ENCODE peak calls at places on chromosomes 6 and 20, in six cellular contexts. One of them, this sample, is unnamed. For H3K9me3, the result is how much of the 10 kb centered on the place peaks cover.

GRCh38 chr20:50575869-50576720 is 65.9 kb downstream of the PTPN1 start:
- DNase-seq in heart left ventricle: peak
- DNase-seq in HCT116: peak
- DNase-seq in Peyer's patch: peak
- DNase-seq in tibial nerve: peak
- DNase-seq in HepG2: peak
- DNase-seq in this sample: peak

GRCh38 chr6:28659250-28659566 is 133.5 kb downstream of the GPX5 start:
- DNase-seq in heart left ventricle: no peak
- DNase-seq in HCT116: no peak
- DNase-seq in Peyer's patch: no peak
- DNase-seq in tibial nerve: no peak
- DNase-seq in HepG2: no peak
- DNase-seq in this sample: no peak

GRCh38 chr6:142079130-142079529 is 53.6 kb upstream of the GJE1 start:
- DNase-seq in heart left ventricle: no peak
- DNase-seq in HCT116: no peak
- DNase-seq in Peyer's patch: no peak
- DNase-seq in tibial nerve: no peak
- DNase-seq in HepG2: no peak
- DNase-seq in this sample: no peak

GRCh38 chr6:115830895-115831294 is 229.8 kb downstream of the FRK start:
- DNase-seq in heart left ventricle: no peak
- DNase-seq in HCT116: no peak
- DNase-seq in Peyer's patch: no peak
- DNase-seq in tibial nerve: no peak
- DNase-seq in HepG2: no peak
- DNase-seq in this sample: no peak

GRCh38 chr6:139539852-139540251 is 165.4 kb upstream of the CITED2 start:
- DNase-seq in heart left ventricle: peak
- DNase-seq in HCT116: peak
- DNase-seq in Peyer's patch: no peak
- DNase-seq in tibial nerve: no peak
- DNase-seq in HepG2: peak
- DNase-seq in this sample: no peak

GRCh38 chr6:72963946-72964345 is 261.4 kb downstream of the KHDC1L start:
- DNase-seq in heart left ventricle: no peak
- DNase-seq in HCT116: no peak
- DNase-seq in Peyer's patch: no peak
- DNase-seq in tibial nerve: no peak
- DNase-seq in HepG2: no peak
- DNase-seq in this sample: no peak

GRCh38 chr20:47686545-47686944 is 98.7 kb downstream of the SULF2 start:
- DNase-seq in heart left ventricle: peak
- DNase-seq in HCT116: no peak
- DNase-seq in Peyer's patch: no peak
- DNase-seq in tibial nerve: no peak
- DNase-seq in HepG2: no peak
- DNase-seq in this sample: no peak

GRCh38 chr6:34066284-34066571 is 79.7 kb downstream of the GRM4 start:
- DNase-seq in heart left ventricle: no peak
- DNase-seq in HCT116: no peak
- DNase-seq in Peyer's patch: no peak
- DNase-seq in tibial nerve: no peak
- DNase-seq in HepG2: no peak
- DNase-seq in this sample: no peak

GRCh38 chr6:56955171-56956155 is 556 bp downstream of the BEND6 start:
- DNase-seq in heart left ventricle: peak
- DNase-seq in HCT116: peak
- DNase-seq in Peyer's patch: peak
- DNase-seq in tibial nerve: peak
- DNase-seq in HepG2: peak
- DNase-seq in this sample: peak

GRCh38 chr20:37178839-37179670 is at the start of the genes MROH8 and RPN2:
- DNase-seq in heart left ventricle: peak
- DNase-seq in HCT116: peak
- DNase-seq in Peyer's patch: peak
- DNase-seq in tibial nerve: peak
- DNase-seq in HepG2: peak
- DNase-seq in this sample: peak
- TF ChIP-seq POLR2A in heart left ventricle: no peak
- TF ChIP-seq POLR2A in HCT116: peak
- TF ChIP-seq POLR2A in Peyer's patch: peak
- TF ChIP-seq POLR2A in tibial nerve: peak
- TF ChIP-seq POLR2A in HepG2: peak
- TF ChIP-seq POLR2A in this sample: peak

GRCh38 chr20:59648720-59649119 is 44.4 kb downstream of the PHACTR3 start:
- DNase-seq in heart left ventricle: no peak
- DNase-seq in HCT116: no peak
- DNase-seq in Peyer's patch: no peak
- DNase-seq in tibial nerve: no peak
- DNase-seq in HepG2: no peak
- DNase-seq in this sample: no peak
- H3K9me3 ChIP-seq in heart left ventricle: under half
- H3K9me3 ChIP-seq in HCT116: under half
- H3K9me3 ChIP-seq in Peyer's patch: under half
- H3K9me3 ChIP-seq in tibial nerve: under half
- H3K9me3 ChIP-seq in HepG2: under half
- H3K9me3 ChIP-seq in this sample: under half

DNA sequence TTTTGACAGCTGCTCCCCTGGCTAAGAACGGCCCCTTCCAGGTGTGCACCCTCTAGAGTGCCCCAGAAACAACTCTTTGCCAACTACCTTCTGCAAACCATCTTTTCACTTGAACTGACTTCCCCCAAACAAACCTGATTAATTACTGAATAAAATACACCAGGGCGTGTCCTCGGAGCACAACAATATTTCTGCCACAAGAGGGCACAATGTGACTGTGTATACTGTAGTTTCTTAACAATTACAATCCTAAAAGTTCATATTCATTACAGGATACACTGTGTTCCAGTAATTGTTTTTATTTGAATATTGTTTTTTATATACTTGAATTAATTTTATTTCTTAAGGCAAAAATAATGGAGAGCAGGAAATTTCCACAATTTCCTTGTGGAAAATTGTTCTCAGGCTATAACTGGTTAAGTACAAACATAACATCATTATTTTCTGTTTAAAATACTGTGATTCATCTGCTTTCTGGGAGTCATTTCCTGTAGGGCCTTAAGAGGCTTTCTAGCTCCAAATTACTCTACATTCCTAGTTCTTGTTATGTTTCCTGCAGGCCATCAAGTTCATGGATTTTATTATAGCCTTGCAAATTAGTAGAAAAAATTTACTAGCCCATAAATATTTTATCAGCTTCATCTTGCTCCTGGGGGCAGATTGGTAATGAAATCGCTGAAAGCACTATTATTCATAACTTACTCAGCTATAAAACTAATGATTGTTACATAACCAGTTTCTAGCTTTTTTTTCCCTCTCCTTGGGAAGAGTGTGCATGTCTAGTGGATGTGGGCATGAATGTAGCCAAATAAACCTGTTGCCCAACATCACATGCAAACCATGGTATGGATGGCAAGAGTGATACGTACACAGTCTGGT is 51.9 kb upstream of the SLC22A16 start:
- DNase-seq in heart left ventricle: peak
- DNase-seq in HCT116: peak
- DNase-seq in Peyer's patch: no peak
- DNase-seq in tibial nerve: peak
- DNase-seq in HepG2: peak
- DNase-seq in this sample: no peak
- TF ChIP-seq POLR2A in heart left ventricle: no peak
- TF ChIP-seq POLR2A in HCT116: no peak
- TF ChIP-seq POLR2A in Peyer's patch: no peak
- TF ChIP-seq POLR2A in tibial nerve: no peak
- TF ChIP-seq POLR2A in HepG2: no peak
- TF ChIP-seq POLR2A in this sample: no peak

GRCh38 chr20:4320284-4320683 is 304.9 kb upstream of the RNF24 start:
- DNase-seq in heart left ventricle: no peak
- DNase-seq in HCT116: no peak
- DNase-seq in Peyer's patch: no peak
- DNase-seq in tibial nerve: no peak
- DNase-seq in HepG2: no peak
- DNase-seq in this sample: no peak
- H3K9me3 ChIP-seq in heart left ventricle: under half
- H3K9me3 ChIP-seq in HCT116: under half
- H3K9me3 ChIP-seq in Peyer's patch: under half
- H3K9me3 ChIP-seq in tibial nerve: under half
- H3K9me3 ChIP-seq in HepG2: under half
- H3K9me3 ChIP-seq in this sample: under half

GRCh38 chr6:14216931-14217684 is 99.5 kb downstream of the CD83 start:
- DNase-seq in heart left ventricle: no peak
- DNase-seq in HCT116: no peak
- DNase-seq in Peyer's patch: no peak
- DNase-seq in tibial nerve: no peak
- DNase-seq in HepG2: no peak
- DNase-seq in this sample: no peak
- TF ChIP-seq POLR2A in heart left ventricle: no peak
- TF ChIP-seq POLR2A in HCT116: no peak
- TF ChIP-seq POLR2A in Peyer's patch: no peak
- TF ChIP-seq POLR2A in tibial nerve: no peak
- TF ChIP-seq POLR2A in HepG2: no peak
- TF ChIP-seq POLR2A in this sample: no peak

This sample was measured in right lobe of liver.